ENCODE peak calls at places on chromosomes 4 and X, in ten cellular contexts. One of them, this sample, is unnamed.

GRCh38 chr4:43607827-43608461 is 715.4 kb downstream of the GRXCR1 start:
- DNase-seq in stimulated activated CD8-positive, alpha-beta memory T cell treated with anti-CD3 and anti-CD28 coated beads, Interleukin-4, amount 100 ng/mL, for 48 hours: no peak
- DNase-seq in neural crest cell: no peak
- DNase-seq in A549: no peak
- DNase-seq in Ammon's horn: no peak
- DNase-seq in body of pancreas: no peak
- DNase-seq in activated naive CD8-positive, alpha-beta T cell treated with anti-CD3 and anti-CD28 coated beads, Interleukin-2, amount 50 U/mL, for 24 hours: no peak
- DNase-seq in left cardiac atrium: no peak
- DNase-seq in adrenal gland: no peak
- DNase-seq in progenitor cell of endocrine pancreas: no peak
- DNase-seq in this sample: no peak

GRCh38 chr4:139007640-139008039 is 7.9 kb upstream of the NOCT start:
- DNase-seq in stimulated activated CD8-positive, alpha-beta memory T cell treated with anti-CD3 and anti-CD28 coated beads, Interleukin-4, amount 100 ng/mL, for 48 hours: no peak
- DNase-seq in neural crest cell: no peak
- DNase-seq in A549: no peak
- DNase-seq in Ammon's horn: no peak
- DNase-seq in body of pancreas: no peak
- DNase-seq in activated naive CD8-positive, alpha-beta T cell treated with anti-CD3 and anti-CD28 coated beads, Interleukin-2, amount 50 U/mL, for 24 hours: no peak
- DNase-seq in left cardiac atrium: no peak
- DNase-seq in adrenal gland: no peak
- DNase-seq in progenitor cell of endocrine pancreas: no peak
- DNase-seq in this sample: no peak

GRCh38 chr4:113784497-113785254 is 23.1 kb upstream of the CAMK2D start:
- DNase-seq in stimulated activated CD8-positive, alpha-beta memory T cell treated with anti-CD3 and anti-CD28 coated beads, Interleukin-4, amount 100 ng/mL, for 48 hours: no peak
- DNase-seq in neural crest cell: no peak
- DNase-seq in A549: peak; percentile 47
- DNase-seq in Ammon's horn: peak; percentile 47
- DNase-seq in body of pancreas: no peak
- DNase-seq in activated naive CD8-positive, alpha-beta T cell treated with anti-CD3 and anti-CD28 coated beads, Interleukin-2, amount 50 U/mL, for 24 hours: no peak
- DNase-seq in left cardiac atrium: no peak
- DNase-seq in adrenal gland: no peak
- DNase-seq in progenitor cell of endocrine pancreas: no peak
- DNase-seq in this sample: no peak

GRCh38 chr4:10079951-10080873 is 36.4 kb downstream of the WDR1 start:
- DNase-seq in stimulated activated CD8-positive, alpha-beta memory T cell treated with anti-CD3 and anti-CD28 coated beads, Interleukin-4, amount 100 ng/mL, for 48 hours: no peak
- DNase-seq in neural crest cell: no peak
- DNase-seq in A549: no peak
- DNase-seq in Ammon's horn: no peak
- DNase-seq in body of pancreas: peak; percentile 10
- DNase-seq in activated naive CD8-positive, alpha-beta T cell treated with anti-CD3 and anti-CD28 coated beads, Interleukin-2, amount 50 U/mL, for 24 hours: no peak
- DNase-seq in left cardiac atrium: peak; percentile 40
- DNase-seq in adrenal gland: peak; percentile 37
- DNase-seq in progenitor cell of endocrine pancreas: no peak
- DNase-seq in this sample: no peak

GRCh38 chrX:125202486-125203378 is 116.9 kb upstream of the TEX13C start:
- DNase-seq in stimulated activated CD8-positive, alpha-beta memory T cell treated with anti-CD3 and anti-CD28 coated beads, Interleukin-4, amount 100 ng/mL, for 48 hours: no peak
- DNase-seq in neural crest cell: peak; percentile 2
- DNase-seq in A549: no peak
- DNase-seq in Ammon's horn: peak; percentile 2
- DNase-seq in body of pancreas: peak; percentile 9
- DNase-seq in activated naive CD8-positive, alpha-beta T cell treated with anti-CD3 and anti-CD28 coated beads, Interleukin-2, amount 50 U/mL, for 24 hours: no peak
- DNase-seq in left cardiac atrium: no peak
- DNase-seq in adrenal gland: no peak
- DNase-seq in progenitor cell of endocrine pancreas: no peak
- DNase-seq in this sample: no peak

GRCh38 chrX:13283512-13283911 is 36.3 kb downstream of the ATXN3L start:
- DNase-seq in stimulated activated CD8-positive, alpha-beta memory T cell treated with anti-CD3 and anti-CD28 coated beads, Interleukin-4, amount 100 ng/mL, for 48 hours: no peak
- DNase-seq in neural crest cell: no peak
- DNase-seq in A549: no peak
- DNase-seq in Ammon's horn: no peak
- DNase-seq in body of pancreas: no peak
- DNase-seq in activated naive CD8-positive, alpha-beta T cell treated with anti-CD3 and anti-CD28 coated beads, Interleukin-2, amount 50 U/mL, for 24 hours: no peak
- DNase-seq in left cardiac atrium: no peak
- DNase-seq in adrenal gland: no peak
- DNase-seq in progenitor cell of endocrine pancreas: no peak
- DNase-seq in this sample: no peak

GRCh38 chr4:2898001-2898400 is 54.4 kb downstream of the ADD1 start:
- DNase-seq in stimulated activated CD8-positive, alpha-beta memory T cell treated with anti-CD3 and anti-CD28 coated beads, Interleukin-4, amount 100 ng/mL, for 48 hours: no peak
- DNase-seq in neural crest cell: no peak
- DNase-seq in A549: no peak
- DNase-seq in Ammon's horn: no peak
- DNase-seq in body of pancreas: no peak
- DNase-seq in activated naive CD8-positive, alpha-beta T cell treated with anti-CD3 and anti-CD28 coated beads, Interleukin-2, amount 50 U/mL, for 24 hours: no peak
- DNase-seq in left cardiac atrium: no peak
- DNase-seq in adrenal gland: peak; percentile 44
- DNase-seq in progenitor cell of endocrine pancreas: no peak
- DNase-seq in this sample: no peak

GRCh38 chrX:19121898-19122640 is at the start of gene ADGRG2:
- DNase-seq in stimulated activated CD8-positive, alpha-beta memory T cell treated with anti-CD3 and anti-CD28 coated beads, Interleukin-4, amount 100 ng/mL, for 48 hours: no peak
- DNase-seq in neural crest cell: peak; percentile 20
- DNase-seq in A549: peak; percentile 55
- DNase-seq in Ammon's horn: peak; percentile 3
- DNase-seq in body of pancreas: peak; percentile 40
- DNase-seq in activated naive CD8-positive, alpha-beta T cell treated with anti-CD3 and anti-CD28 coated beads, Interleukin-2, amount 50 U/mL, for 24 hours: no peak
- DNase-seq in left cardiac atrium: peak; percentile 63
- DNase-seq in adrenal gland: peak; percentile 10
- DNase-seq in progenitor cell of endocrine pancreas: peak; percentile 16
- DNase-seq in this sample: peak; percentile 56

GRCh38 chr4:97493815-97494518 is 649.3 kb downstream of the STPG2 start:
- DNase-seq in stimulated activated CD8-positive, alpha-beta memory T cell treated with anti-CD3 and anti-CD28 coated beads, Interleukin-4, amount 100 ng/mL, for 48 hours: no peak
- DNase-seq in neural crest cell: no peak
- DNase-seq in A549: no peak
- DNase-seq in Ammon's horn: no peak
- DNase-seq in body of pancreas: no peak
- DNase-seq in activated naive CD8-positive, alpha-beta T cell treated with anti-CD3 and anti-CD28 coated beads, Interleukin-2, amount 50 U/mL, for 24 hours: no peak
- DNase-seq in left cardiac atrium: no peak
- DNase-seq in adrenal gland: no peak
- DNase-seq in progenitor cell of endocrine pancreas: no peak
- DNase-seq in this sample: no peak

GRCh38 chrX:134737061-134737460 is 78.8 kb upstream of the PLAC1 start:
- DNase-seq in stimulated activated CD8-positive, alpha-beta memory T cell treated with anti-CD3 and anti-CD28 coated beads, Interleukin-4, amount 100 ng/mL, for 48 hours: no peak
- DNase-seq in neural crest cell: no peak
- DNase-seq in A549: no peak
- DNase-seq in Ammon's horn: no peak
- DNase-seq in body of pancreas: no peak
- DNase-seq in activated naive CD8-positive, alpha-beta T cell treated with anti-CD3 and anti-CD28 coated beads, Interleukin-2, amount 50 U/mL, for 24 hours: no peak
- DNase-seq in left cardiac atrium: no peak
- DNase-seq in adrenal gland: no peak
- DNase-seq in progenitor cell of endocrine pancreas: no peak
- DNase-seq in this sample: no peak

GRCh38 chr4:1873291-1873690 is 2.1 kb downstream of the NSD2 start:
- DNase-seq in stimulated activated CD8-positive, alpha-beta memory T cell treated with anti-CD3 and anti-CD28 coated beads, Interleukin-4, amount 100 ng/mL, for 48 hours: no peak
- DNase-seq in neural crest cell: no peak
- DNase-seq in A549: no peak
- DNase-seq in Ammon's horn: no peak
- DNase-seq in body of pancreas: no peak
- DNase-seq in activated naive CD8-positive, alpha-beta T cell treated with anti-CD3 and anti-CD28 coated beads, Interleukin-2, amount 50 U/mL, for 24 hours: no peak
- DNase-seq in left cardiac atrium: no peak
- DNase-seq in adrenal gland: no peak
- DNase-seq in progenitor cell of endocrine pancreas: no peak
- DNase-seq in this sample: no peak

This sample was measured in ecto neural progenitor cell.